ENCODE peak calls at places on chromosomes 3 and 15, in seven cellular contexts. V, Y, U, E, G, N and T are unnamed samples.

GRCh38 chr3:123421353-123422174 is 27.3 kb downstream of the ADCY5 start:
- DNase-seq in V (no peak), Y (peak; percentile 46), U (peak; percentile 50), E (no peak), G (no peak), N (no peak), T (no peak)

GRCh38 chr3:108159865-108160264 is 62.4 kb downstream of the IFT57 start:
- DNase-seq in V (peak; percentile 49), Y (no peak), U (no peak), E (no peak), G (no peak), N (no peak), T (no peak)

GRCh38 chr3:67650084-67650483 is 4.3 kb downstream of the SUCLG2 start:
- DNase-seq in V (no peak), Y (no peak), U (peak; percentile 29), E (no peak), G (no peak), N (peak; percentile 59), T (no peak)

GRCh38 chr15:37824717-37825382 is 109.6 kb upstream of the TMCO5A start:
- DNase-seq in V (peak; percentile 15), Y (no peak), U (no peak), E (no peak), G (no peak), N (no peak), T (no peak)

GRCh38 chr3:53196575-53197407 is 35.8 kb downstream of the PRKCD start:
- DNase-seq in V (peak; percentile 23), Y (peak; percentile 39), U (peak; percentile 69), E (no peak), G (peak; percentile 82), N (no peak), T (no peak)

GRCh38 chr15:34647569-34648334 is 64.3 kb upstream of the GOLGA8B start:
- DNase-seq in V (no peak), Y (peak; percentile 14), U (no peak), E (no peak), G (no peak), N (no peak), T (no peak)

GRCh38 chr3:190697901-190698300 is 164.6 kb downstream of the GMNC start:
- DNase-seq in V (no peak), Y (peak; percentile 8), U (no peak), E (no peak), G (no peak), N (no peak), T (no peak)

GRCh38 chr3:183211390-183211789 is 41.7 kb upstream of the B3GNT5 start:
- DNase-seq in V (no peak), Y (peak; percentile 72), U (no peak), E (no peak), G (no peak), N (peak; percentile 66), T (no peak)

GRCh38 chr15:92385096-92385495 is 8.6 kb upstream of the ST8SIA2 start:
- DNase-seq in V (no peak), Y (no peak), U (no peak), E (no peak), G (no peak), N (no peak), T (no peak)

GRCh38 chr3:25663324-25664065 is 1.2 kb downstream of the TOP2B start:
- DNase-seq in V (peak; percentile 58), Y (peak; percentile 38), U (peak; percentile 27), E (no peak), G (peak; percentile 24), N (no peak), T (no peak)

GRCh38 chr15:65277015-65277414 is 9.7 kb downstream of the PARP16 start:
- DNase-seq in V (no peak), Y (no peak), U (no peak), E (no peak), G (no peak), N (no peak), T (no peak)
- TF ChIP-seq POLR2A in V (no peak), Y (no peak), U (no peak), E (no peak), G (no peak), N (no peak), T (no peak)

DNA sequence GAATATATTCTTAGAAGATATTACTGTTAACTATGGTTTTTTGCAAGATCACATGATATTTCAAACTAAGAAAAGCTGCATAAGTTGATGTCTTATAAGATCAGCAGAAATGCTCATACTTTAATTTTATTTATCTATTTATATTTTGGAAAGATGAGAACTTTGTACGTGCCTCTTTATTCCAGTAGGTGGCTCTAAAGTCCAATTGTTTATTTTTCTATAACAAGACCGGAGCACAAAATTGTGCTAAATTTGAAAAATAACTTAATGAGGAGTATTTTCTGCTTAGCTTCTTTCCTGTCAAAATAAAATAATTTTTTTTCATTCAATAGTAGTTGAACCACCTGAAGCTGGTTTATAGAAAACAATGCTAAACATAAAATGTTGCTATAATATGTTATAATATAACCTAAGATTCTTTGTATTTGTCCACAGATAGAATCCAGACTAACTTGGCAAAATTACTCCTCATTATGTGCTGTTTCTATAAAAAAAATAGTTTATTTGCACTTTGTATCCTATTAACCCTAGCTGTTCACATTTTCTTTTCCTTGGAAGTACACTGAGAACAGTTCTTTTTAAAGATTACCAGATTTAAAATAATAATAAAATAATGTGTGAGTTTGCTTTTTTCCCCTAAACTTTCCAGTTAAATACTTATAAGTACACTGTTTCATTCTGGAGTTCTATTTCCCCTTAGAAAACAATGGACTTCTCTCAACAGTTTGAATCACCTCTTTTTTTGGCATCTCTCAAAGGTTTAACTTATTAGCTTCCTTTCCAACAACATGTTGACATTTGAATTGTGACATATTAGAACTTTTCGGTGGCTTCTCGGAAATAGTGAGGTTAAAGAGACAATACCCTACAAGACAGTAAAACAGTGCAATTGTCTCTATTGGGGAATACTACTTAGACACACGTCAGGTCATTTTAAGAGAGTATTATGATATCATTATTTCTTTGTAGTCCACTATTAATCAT is 530.0 kb downstream of the MECOM start:
- DNase-seq in V (peak; percentile 83), Y (no peak), U (no peak), E (no peak), G (no peak), N (no peak), T (no peak)
- TF ChIP-seq CTCF in V (peak; percentile 16), Y (peak; percentile 39), U (peak; percentile 23), E (no peak), G (no peak), N (no peak), T (peak; percentile 31)

GRCh38 chr3:154139996-154140436 is 18.8 kb downstream of the ARHGEF26 start:
- DNase-seq in V (no peak), Y (no peak), U (no peak), E (no peak), G (no peak), N (no peak), T (no peak)
- TF ChIP-seq POLR2A in V (no peak), Y (no peak), U (no peak), E (no peak), G (no peak), N (no peak), T (no peak)

GRCh38 chr3:51686056-51686455 is 15.0 kb downstream of the TEX264 start:
- DNase-seq in V (no peak), Y (no peak), U (no peak), E (no peak), G (no peak), N (no peak), T (no peak)

GRCh38 chr3:51683566-51683965 is 12.5 kb downstream of the TEX264 start:
- DNase-seq in V (peak; percentile 15), Y (no peak), U (no peak), E (no peak), G (no peak), N (no peak), T (no peak)

GRCh38 chr3:51686512-51687215 is 15.6 kb downstream of the TEX264 start:
- DNase-seq in V (no peak), Y (peak; percentile 46), U (peak; percentile 57), E (no peak), G (peak; percentile 83), N (peak; percentile 55), T (peak; percentile 93)

GRCh38 chr3:51687472-51688205 is 16.6 kb downstream of the TEX264 start:
- DNase-seq in V (no peak), Y (no peak), U (no peak), E (no peak), G (no peak), N (no peak), T (no peak)

GRCh38 chr3:51684971-51685751 is 14.1 kb downstream of the TEX264 start:
- DNase-seq in V (peak; percentile 20), Y (no peak), U (no peak), E (no peak), G (no peak), N (no peak), T (no peak)
- TF ChIP-seq CTCF in V (peak; percentile 6), Y (no peak), U (no peak), E (no peak), G (no peak), N (no peak), T (no peak)

GRCh38 chr3:10382892-10383849 is 62.3 kb upstream of the SEC13 start:
- DNase-seq in V (no peak), Y (no peak), U (no peak), E (no peak), G (no peak), N (no peak), T (no peak)

GRCh38 chr3:10387881-10388621 is 67.1 kb upstream of the SEC13 start:
- DNase-seq in V (no peak), Y (no peak), U (no peak), E (no peak), G (no peak), N (no peak), T (no peak)

GRCh38 chr3:10383850-10384248 is 62.9 kb upstream of the SEC13 start:
- DNase-seq in V (no peak), Y (no peak), U (no peak), E (no peak), G (no peak), N (no peak), T (no peak)

GRCh38 chr3:10384541-10385360 is 63.8 kb upstream of the SEC13 start:
- DNase-seq in V (no peak), Y (no peak), U (no peak), E (no peak), G (no peak), N (no peak), T (no peak)

GRCh38 chr3:10386121-10386520 is 65.2 kb upstream of the SEC13 start:
- DNase-seq in V (no peak), Y (no peak), U (no peak), E (no peak), G (no peak), N (no peak), T (no peak)
- TF ChIP-seq POLR2A in V (no peak), Y (no peak), U (no peak), E (no peak), G (no peak), N (no peak), T (no peak)

DNA sequence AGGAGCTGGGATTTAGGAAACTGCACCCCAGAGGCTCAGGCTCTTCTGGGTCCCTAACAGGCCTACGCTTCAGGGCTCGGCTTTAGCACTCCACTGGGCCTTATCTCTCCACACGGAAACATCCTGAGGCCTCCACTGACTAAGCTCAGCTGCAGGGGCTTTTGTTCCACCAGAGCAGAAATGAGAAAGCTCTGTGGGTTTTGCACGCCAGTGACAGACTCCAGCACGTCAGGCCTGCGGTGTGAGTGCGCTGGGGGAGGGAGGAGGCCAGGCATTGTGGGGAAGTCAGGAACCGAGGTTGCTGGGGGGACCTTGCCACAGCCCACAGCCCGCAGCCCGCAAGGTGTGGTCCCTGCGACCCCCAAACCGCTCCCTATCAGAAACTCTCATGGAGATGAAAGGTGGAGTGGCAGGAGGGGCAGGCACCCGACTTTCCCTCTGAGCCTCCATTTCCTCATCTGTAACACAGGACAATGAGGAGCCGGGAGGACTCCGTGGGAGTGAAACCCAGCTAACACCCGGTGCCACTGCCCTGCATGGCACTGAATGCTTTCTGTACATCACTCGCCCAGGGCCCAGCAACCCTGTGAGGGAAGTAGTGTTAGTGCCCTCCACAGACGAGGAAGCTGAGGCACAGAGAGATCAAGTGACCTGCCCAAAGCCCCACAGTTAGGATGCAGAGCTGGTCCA is 106.5 kb downstream of the TPRA1 start:
- DNase-seq in V (no peak), Y (no peak), U (no peak), E (peak; percentile 39), G (no peak), N (peak; percentile 18), T (no peak)
- TF ChIP-seq CTCF in V (no peak), Y (no peak), U (no peak), E (no peak), G (no peak), N (no peak), T (no peak)